ENCODE peak calls at places on chromosome 7, in eight cellular contexts. O is HCT116, G is SK-N-SH, B is hepatocyte, R is GM23248, Q is GM23338, E is PC-3, H is MM.1S. V is an unnamed sample.

GRCh38 chr7:11236680-11237079 is 263.0 kb downstream of the PHF14 start:
- DNase-seq in R (no peak), E (no peak), G (no peak), O (no peak), Q (no peak), B (no peak), H (no peak), V (no peak)

GRCh38 chr7:33979807-33980355 is 74.5 kb downstream of the BMPER start:
- DNase-seq in E (peak; percentile 63), Q (no peak), G (no peak), H (no peak), B (peak; percentile 40), R (peak; percentile 90), O (no peak), V (no peak)

GRCh38 chr7:156155988-156156733 is 343.9 kb upstream of the SHH start:
- DNase-seq in H (no peak), O (no peak), R (no peak), G (no peak), E (no peak), B (no peak), Q (no peak), V (peak; percentile 40)

GRCh38 chr7:44665531-44666213 is 59.2 kb downstream of the OGDH start:
- DNase-seq in G (no peak), B (no peak), O (no peak), E (no peak), Q (no peak), R (peak; percentile 91), H (no peak), V (no peak)

GRCh38 chr7:82376739-82377138 is 66.8 kb downstream of the CACNA2D1 start:
- DNase-seq in G (no peak), B (no peak), R (no peak), E (no peak), Q (no peak), O (no peak), H (no peak), V (no peak)

GRCh38 chr7:55483061-55483460 is 89.2 kb downstream of the VOPP1 start:
- DNase-seq in G (no peak), H (no peak), B (no peak), Q (no peak), E (no peak), R (no peak), O (no peak), V (no peak)

GRCh38 chr7:87475359-87476178 is at the start of gene ABCB4:
- DNase-seq in Q (peak; percentile 39), R (peak; percentile 41), G (peak; percentile 89), O (no peak), B (peak; percentile 46), E (no peak), H (no peak), V (peak; percentile 51)

GRCh38 chr7:111982804-111983203 is 223.4 kb downstream of the DOCK4 start:
- DNase-seq in R (no peak), H (no peak), O (no peak), E (peak; percentile 15), Q (no peak), G (no peak), B (no peak), V (no peak)

GRCh38 chr7:152162287-152162686 is 136.8 kb downstream of the GALNT11 start:
- DNase-seq in G (no peak), B (no peak), O (no peak), E (no peak), Q (no peak), R (no peak), H (no peak), V (no peak)

GRCh38 chr7:26987338-26987737 is 108.5 kb downstream of the HOXA1 start:
- DNase-seq in G (no peak), B (no peak), R (no peak), O (no peak), H (no peak), E (no peak), Q (no peak), V (no peak)

GRCh38 chr7:9600974-9601373 is 1167.6 kb downstream of the NXPH1 start:
- DNase-seq in Q (peak; percentile 53), B (no peak), G (no peak), E (peak; percentile 6), R (no peak), O (no peak), H (no peak), V (peak; percentile 48)

GRCh38 chr7:117808273-117808868 is 64.9 kb downstream of the CTTNBP2 start:
- DNase-seq in B (no peak), E (no peak), R (no peak), H (no peak), Q (no peak), G (no peak), O (no peak), V (peak; percentile 58)

DNA sequence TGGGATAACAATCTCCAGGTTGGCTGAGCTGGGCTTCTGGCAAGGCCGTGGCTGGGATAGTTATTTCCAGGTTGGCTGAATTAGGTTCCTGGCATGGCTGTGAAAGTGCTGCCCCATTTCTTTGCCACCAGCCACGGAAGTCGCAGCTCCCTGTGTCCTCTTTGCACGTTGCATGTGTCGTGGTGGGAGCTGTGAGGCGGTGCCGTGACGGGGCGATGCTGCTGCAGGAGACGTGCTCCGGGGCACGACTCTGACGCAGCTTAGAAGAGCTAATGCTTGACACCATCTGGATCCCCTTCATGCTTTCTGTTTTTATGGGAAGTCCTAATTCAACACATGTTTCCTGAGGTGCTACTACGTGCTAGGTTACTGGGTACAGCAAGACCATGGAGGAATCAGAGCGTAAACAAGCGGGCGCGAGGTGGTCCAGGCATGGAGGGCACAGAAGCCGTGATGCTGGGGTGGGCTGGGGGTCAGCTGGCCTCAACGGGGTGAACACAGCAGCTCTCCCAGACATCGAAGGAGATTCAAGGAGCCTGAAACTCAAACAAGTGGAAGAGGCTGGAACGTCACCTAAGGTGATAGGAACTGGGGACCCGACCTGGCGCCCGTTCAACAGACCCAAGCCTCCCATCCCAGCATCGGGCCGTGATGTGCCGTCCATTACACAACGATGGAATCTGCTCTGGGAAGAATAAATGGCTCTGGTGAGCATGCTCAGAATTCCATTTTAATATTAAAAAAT is 407.1 kb downstream of the DNAJB6 start:
- DNase-seq in B (no peak), O (no peak), H (no peak), E (no peak), R (no peak), Q (no peak), G (no peak), V (no peak)
- TF ChIP-seq EZH2phosphoT487 in B (no peak), O (no peak), H (no peak), E (no peak), R (no peak), Q (no peak), G (no peak), V (no peak)

DNA sequence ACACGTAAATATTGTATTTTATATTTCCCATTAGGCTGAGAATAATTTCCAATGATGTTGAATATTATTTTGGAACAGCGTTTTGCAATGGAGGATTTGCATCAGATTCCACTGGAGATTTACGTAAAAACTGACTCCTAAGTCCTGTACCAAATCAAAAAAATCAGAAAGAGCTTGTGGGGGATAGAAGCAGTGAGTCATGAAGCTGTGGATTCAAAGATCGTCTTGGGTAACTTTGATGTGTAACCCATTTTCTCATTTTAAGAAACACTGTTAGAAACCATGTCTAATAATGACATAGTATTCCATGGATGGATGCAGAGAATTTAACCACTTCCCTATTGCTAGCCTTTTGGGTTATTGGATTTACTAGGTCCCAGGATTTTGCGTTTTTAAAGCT is 158.6 kb downstream of the INHBA start:
- DNase-seq in O (no peak), H (no peak), R (peak; percentile 36), G (no peak), E (no peak), B (no peak), Q (no peak), V (no peak)
- TF ChIP-seq EZH2phosphoT487 in O (no peak), H (no peak), R (no peak), G (no peak), E (no peak), B (no peak), Q (no peak), V (no peak)

GRCh38 chr7:114007391-114007790 is 88.6 kb upstream of the PPP1R3A start:
- DNase-seq in O (no peak), Q (no peak), G (no peak), E (no peak), B (no peak), R (no peak), H (no peak), V (no peak)
- TF ChIP-seq EZH2phosphoT487 in O (no peak), Q (no peak), G (no peak), E (no peak), B (no peak), R (no peak), H (no peak), V (no peak)

GRCh38 chr7:131011437-131011752 is 277.4 kb upstream of the KLF14 start:
- DNase-seq in G (no peak), O (no peak), E (no peak), Q (peak; percentile 27), B (no peak), H (no peak), R (peak; percentile 54), V (no peak)
- TF ChIP-seq EZH2phosphoT487 in G (no peak), O (no peak), E (no peak), Q (no peak), B (no peak), H (no peak), R (no peak), V (no peak)

DNA sequence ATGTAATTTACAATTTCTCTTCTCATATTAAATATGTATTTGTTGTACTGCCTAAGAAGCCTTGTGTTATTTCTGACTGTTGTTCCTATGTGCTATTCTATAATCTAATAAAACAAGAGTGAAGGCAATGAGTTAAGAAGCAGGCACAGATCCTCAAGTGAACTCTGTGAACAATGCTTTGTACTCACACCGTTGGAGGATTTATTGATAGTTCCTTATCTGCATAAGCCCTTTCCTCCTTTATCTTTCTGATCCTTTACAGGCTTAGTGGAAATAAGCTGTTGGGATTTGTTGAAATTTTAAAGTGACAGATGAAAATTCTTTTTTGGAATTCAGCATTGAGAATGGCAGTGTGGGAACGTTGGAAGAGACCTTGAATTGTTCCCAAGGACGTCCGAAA is 329.6 kb upstream of the NPVF start:
- DNase-seq in O (no peak), H (no peak), Q (no peak), B (no peak), G (no peak), E (no peak), R (no peak), V (no peak)
- TF ChIP-seq EZH2phosphoT487 in O (no peak), H (no peak), Q (no peak), B (no peak), G (no peak), E (no peak), R (no peak), V (no peak)

GRCh38 chr7:17965600-17965999 is 25.3 kb upstream of the SNX13 start:
- DNase-seq in Q (no peak), H (no peak), B (no peak), R (peak; percentile 44), E (peak; percentile 78), O (no peak), G (no peak), V (no peak)
- TF ChIP-seq EZH2phosphoT487 in Q (no peak), H (no peak), B (no peak), R (no peak), E (no peak), O (no peak), G (no peak), V (no peak)